ENCODE peak calls at places on chromosome 9, in six cellular contexts. Y is HCT116, M is WTC11, O is H1, F is HepG2, K is K562. U is an unnamed sample.

GRCh38 chr9:126932871-126933321 is 18.3 kb downstream of the RALGPS1 start:
- DNase-seq in Y (no peak), M (peak), O (no peak), F (no peak), K (no peak), U (no peak)

GRCh38 chr9:8860925-8861324 is 1061.3 kb upstream of the DMAC1 start:
- DNase-seq in Y (no peak), M (no peak), O (no peak), F (no peak), K (no peak), U (no peak)

GRCh38 chr9:83304686-83305085 is 233.5 kb downstream of the FRMD3 start:
- DNase-seq in Y (no peak), M (no peak), O (no peak), F (no peak), K (no peak), U (no peak)

GRCh38 chr9:137621131-137621757 is 2.4 kb downstream of the EHMT1 start:
- DNase-seq in Y (no peak), M (no peak), O (no peak), F (no peak), K (no peak), U (no peak)

GRCh38 chr9:94630833-94631232 is 8.5 kb downstream of the FBP1 start:
- DNase-seq in Y (no peak), M (no peak), O (no peak), F (no peak), K (no peak), U (no peak)

GRCh38 chr9:137128158-137129088 is 10.5 kb upstream of the GRIN1 start:
- DNase-seq in Y (no peak), M (no peak), O (no peak), F (no peak), K (peak), U (no peak)

GRCh38 chr9:121658591-121658990 is 7.2 kb downstream of the DAB2IP start:
- DNase-seq in Y (no peak), M (no peak), O (no peak), F (no peak), K (no peak), U (no peak)

GRCh38 chr9:127537014-127537413 is 75.1 kb upstream of the STXBP1 start:
- DNase-seq in Y (no peak), M (no peak), O (no peak), F (no peak), K (no peak), U (no peak)

GRCh38 chr9:35645736-35646582 is 4.8 kb downstream of the SIT1 start:
- DNase-seq in Y (peak), M (peak), O (peak), F (peak), K (peak), U (no peak)

GRCh38 chr9:113444736-113445135 is 18.8 kb upstream of the RGS3 start:
- DNase-seq in Y (no peak), M (no peak), O (no peak), F (no peak), K (no peak), U (no peak)

GRCh38 chr9:14349818-14350333 is 35.9 kb upstream of the NFIB start:
- DNase-seq in Y (no peak), M (no peak), O (no peak), F (no peak), K (no peak), U (no peak)

GRCh38 chr9:16213781-16214515 is 656.5 kb downstream of the BNC2 start:
- DNase-seq in Y (no peak), M (no peak), O (no peak), F (no peak), K (no peak), U (no peak)

GRCh38 chr9:37996050-37996811 is 72.8 kb downstream of the SHB start:
- DNase-seq in Y (no peak), M (no peak), O (no peak), F (no peak), K (no peak), U (no peak)

GRCh38 chr9:130972957-130973685 is 34.1 kb upstream of the FIBCD1 start:
- DNase-seq in Y (no peak), M (no peak), O (no peak), F (no peak), K (peak), U (no peak)

GRCh38 chr9:33211695-33212393 is 28.1 kb upstream of the SPINK4 start:
- DNase-seq in Y (peak), M (peak), O (no peak), F (no peak), K (peak), U (no peak)

GRCh38 chr9:16813838-16814237 is 56.6 kb downstream of the BNC2 start:
- DNase-seq in Y (no peak), M (no peak), O (no peak), F (no peak), K (no peak), U (no peak)

DNA sequence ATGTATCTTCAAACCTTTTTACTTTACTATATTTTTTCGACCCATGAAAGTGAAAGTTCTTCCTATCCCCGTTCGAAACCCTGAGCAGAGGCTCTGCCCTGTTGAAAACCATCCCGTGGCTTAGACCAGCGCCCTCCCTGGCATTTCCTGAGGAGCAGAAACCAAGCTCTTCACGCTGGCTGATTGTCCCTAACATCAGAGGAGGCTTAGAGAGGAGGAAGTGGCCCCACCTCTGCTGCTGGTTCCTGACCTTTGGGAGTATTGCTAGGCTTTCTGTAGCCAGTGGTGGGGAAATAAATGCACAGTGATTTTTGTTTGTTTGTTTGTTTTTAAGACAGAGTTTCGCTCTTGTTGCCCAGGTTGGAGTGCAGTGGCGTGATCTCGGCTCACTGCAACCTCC is 4.2 kb upstream of the PTGES start:
- DNase-seq in Y (no peak), M (no peak), O (no peak), F (no peak), K (no peak), U (no peak)
- TF ChIP-seq MAX in Y (no peak), M (no peak), O (no peak), F (no peak), K (no peak), U (no peak)

GRCh38 chr9:112063151-112063550 is 111.9 kb downstream of the SUSD1 start:
- DNase-seq in Y (no peak), M (no peak), O (no peak), F (no peak), K (no peak), U (no peak)

GRCh38 chr9:112061152-112061740 is 113.9 kb downstream of the SUSD1 start:
- DNase-seq in Y (peak), M (no peak), O (no peak), F (peak), K (peak), U (peak)

GRCh38 chr9:112059980-112060348 is 115.1 kb downstream of the SUSD1 start:
- DNase-seq in Y (no peak), M (no peak), O (no peak), F (no peak), K (no peak), U (no peak)

GRCh38 chr9:112056986-112057385 is 118.1 kb downstream of the SUSD1 start:
- DNase-seq in Y (no peak), M (no peak), O (no peak), F (no peak), K (no peak), U (no peak)

DNA sequence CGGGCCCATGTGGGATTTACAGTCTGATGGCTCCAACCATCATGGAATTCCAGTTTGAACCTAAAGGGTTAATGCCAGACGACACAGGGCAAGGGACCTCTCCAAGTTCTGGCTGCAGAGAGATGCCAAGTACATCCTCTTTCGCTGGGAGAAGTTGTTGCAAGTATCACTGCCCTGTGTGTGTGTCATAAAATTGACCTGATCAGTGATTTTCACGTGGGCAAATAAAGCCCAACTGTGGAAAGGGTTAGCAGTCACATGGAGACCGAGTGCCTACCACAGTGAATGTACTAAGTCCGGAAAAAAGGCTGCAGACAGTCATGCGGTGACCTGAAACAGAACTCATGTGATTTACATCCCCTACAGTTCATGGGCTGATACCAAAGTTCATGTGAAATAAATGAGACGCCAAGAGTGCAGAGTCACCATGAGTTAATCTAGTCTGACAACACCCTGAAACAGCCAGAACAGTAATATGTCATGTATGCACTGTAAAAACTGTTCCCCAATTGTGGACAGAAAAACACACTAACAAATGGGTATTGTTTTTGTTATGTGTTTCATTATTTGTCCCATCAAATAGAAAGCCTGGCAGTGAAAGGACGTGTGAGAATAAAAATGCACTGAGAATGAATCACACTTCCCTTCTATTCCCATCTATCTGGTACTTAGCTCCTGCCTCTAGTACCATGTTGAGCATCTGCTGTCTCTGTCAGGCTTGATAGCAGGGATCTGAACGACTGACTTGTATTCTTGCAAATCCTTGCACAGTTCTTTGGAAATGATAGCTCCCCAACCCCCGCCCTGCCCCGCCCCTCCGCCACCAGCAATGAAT is 115.7 kb downstream of the SUSD1 start:
- DNase-seq in Y (no peak), M (no peak), O (no peak), F (peak), K (no peak), U (no peak)
- TF ChIP-seq ATF3 in Y (no peak), M (no peak), O (no peak), F (no peak), K (no peak), U (peak)

DNA sequence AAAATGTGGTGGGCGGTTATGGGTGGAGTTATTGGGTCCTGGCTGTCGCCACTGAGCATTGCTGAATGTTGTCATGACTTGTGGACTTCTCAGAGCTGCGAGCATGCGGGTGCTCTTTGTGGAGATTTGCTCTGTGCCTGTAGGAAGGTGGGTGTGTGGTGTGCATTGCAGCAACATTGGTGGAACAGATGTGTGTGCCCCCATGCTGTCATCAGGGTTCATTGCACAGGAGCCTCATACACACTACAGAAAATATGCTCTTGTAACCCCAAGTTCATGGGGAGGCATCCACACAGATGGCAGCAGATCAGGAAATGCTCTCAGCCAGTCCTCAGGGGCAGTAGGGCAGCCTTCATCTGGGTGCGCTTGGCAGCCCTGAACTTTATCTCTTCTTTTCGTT is 55.9 kb upstream of the PHF2 start:
- DNase-seq in Y (no peak), M (no peak), O (no peak), F (peak), K (no peak), U (no peak)
- TF ChIP-seq MAX in Y (no peak), M (no peak), O (no peak), F (no peak), K (no peak), U (no peak)

DNA sequence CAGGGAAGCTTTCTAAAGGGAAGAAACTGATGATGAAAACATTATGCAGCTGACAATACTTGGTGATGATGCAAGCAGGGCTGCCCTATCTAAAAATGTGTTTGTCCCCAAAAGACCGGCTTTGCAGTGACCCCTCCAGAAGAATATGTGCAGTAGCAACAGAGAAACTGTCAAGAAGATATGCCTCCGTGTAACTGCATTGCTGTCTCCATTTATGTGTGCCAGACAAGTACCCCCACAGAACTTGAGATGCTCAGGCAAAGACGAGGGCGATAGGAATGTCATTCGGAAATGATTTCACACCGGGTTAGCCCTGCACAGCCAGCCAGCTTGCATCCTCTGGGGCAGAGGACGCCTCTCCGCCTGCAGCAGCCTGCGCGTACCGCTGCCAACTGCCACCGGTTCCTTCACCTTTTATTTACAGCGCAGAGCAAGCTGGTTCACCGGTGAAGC is 2.1 kb downstream of the GABBR2 start:
- DNase-seq in Y (no peak), M (no peak), O (no peak), F (no peak), K (no peak), U (no peak)
- TF ChIP-seq ATF3 in Y (no peak), M (no peak), O (no peak), F (no peak), K (no peak), U (no peak)

DNA sequence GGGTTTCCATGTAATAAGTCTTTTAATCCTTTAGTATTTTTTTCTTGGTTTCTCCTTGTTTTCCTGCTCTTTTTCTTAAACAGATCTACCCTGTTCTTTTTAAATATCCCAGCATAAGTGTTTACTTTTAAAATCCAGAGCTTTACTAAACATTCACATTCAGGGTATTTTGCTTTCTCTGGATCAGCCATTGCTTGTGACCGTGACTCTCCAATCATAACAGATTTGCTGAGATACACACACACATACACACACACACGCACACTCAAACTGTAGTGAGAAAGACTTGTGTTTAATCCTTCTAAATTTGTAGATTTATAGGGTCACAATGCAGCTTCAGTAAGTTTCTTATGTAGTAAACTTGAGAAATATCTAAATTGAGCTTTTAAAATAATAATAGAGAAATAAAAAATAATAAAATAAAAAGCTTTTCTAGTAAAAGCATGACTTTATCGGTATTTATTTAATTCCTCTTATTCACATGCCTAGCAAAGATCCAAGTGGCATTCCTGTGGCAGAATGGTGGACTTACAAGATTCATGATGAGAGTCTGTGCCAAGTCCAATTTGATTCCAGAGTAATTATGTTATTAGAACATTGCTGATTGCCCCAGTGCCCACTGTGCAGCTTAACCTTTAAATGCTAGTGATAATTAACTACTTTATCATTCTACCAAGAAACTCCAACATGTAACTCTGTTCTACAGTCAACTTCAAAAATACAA is 129.0 kb downstream of the TLE4 start:
- DNase-seq in Y (no peak), M (no peak), O (no peak), F (no peak), K (no peak), U (no peak)
- TF ChIP-seq MAX in Y (no peak), M (no peak), O (no peak), F (no peak), K (no peak), U (no peak)

DNA sequence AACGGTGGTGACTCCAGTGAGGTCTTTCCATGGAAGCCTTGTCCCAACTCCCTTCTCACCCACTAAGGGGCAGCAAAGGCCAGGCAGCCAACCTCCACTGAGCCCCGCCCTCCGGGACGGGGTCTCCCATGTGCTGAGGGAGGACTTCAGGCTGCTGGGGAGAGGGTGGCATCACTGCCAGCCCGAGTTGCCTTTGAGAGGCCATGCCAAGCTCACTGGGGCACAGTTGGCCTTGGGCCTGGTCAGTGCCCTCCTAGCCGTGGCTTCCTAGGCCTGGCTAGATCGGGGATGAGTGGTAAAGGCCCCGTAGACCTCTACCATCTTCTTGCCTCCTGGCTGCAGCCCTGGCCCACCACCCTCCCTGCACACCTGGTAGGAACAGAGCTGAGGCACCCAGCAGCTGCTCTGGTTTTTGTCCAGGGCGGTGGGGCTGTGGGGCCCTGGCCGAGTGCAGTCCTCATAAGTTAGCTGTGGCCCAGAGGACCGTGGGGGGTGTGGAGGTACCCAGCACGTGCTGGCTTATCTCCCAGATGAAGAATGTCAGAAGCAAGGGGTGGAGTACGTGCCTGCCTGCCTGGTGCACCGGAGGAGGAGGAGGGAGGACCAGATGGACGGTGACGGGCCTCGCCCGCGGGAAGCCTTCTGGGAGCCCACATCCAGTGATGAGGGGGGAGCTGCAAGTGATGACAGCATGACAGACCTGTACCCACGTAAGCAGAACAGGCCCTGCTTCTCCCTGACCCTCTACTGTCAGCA is 3.2 kb downstream of the SURF2 start:
- DNase-seq in Y (no peak), M (peak), O (peak), F (peak), K (no peak), U (no peak)
- TF ChIP-seq ATF3 in Y (no peak), M (no peak), O (no peak), F (no peak), K (no peak), U (no peak)

U was measured in GM12878.